ENCODE peak calls at places on chromosomes 1 and 21, in four cellular contexts. F is kidney; H is GM10248; M is stimulated activated CD8-positive, alpha-beta memory T cell treated with anti-CD3 and anti-CD28 coated beads, Interleukin-15, amount 100 ng/mL, for 1 hour. B is an unnamed sample.

GRCh38 chr1:93411000-93411399 is 36.9 kb upstream of the FNBP1L start:
- DNase-seq in F (no peak), H (no peak), M (no peak), B (no peak)

GRCh38 chr1:219567341-219567947 is 45.5 kb downstream of the ZC3H11B start:
- DNase-seq in F (no peak), H (no peak), M (no peak), B (peak; percentile 13)

GRCh38 chr1:192726820-192727504 is 81.9 kb upstream of the RGS2 start:
- DNase-seq in F (no peak), H (no peak), M (no peak), B (no peak)

GRCh38 chr1:226678701-226679100 is 60.4 kb downstream of the ITPKB start:
- DNase-seq in F (no peak), H (no peak), M (no peak), B (no peak)

GRCh38 chr1:206590025-206590834 is 22.0 kb downstream of the EIF2D start:
- DNase-seq in F (no peak), H (peak; percentile 54), M (no peak), B (no peak)

GRCh38 chr21:21096956-21097355 is 98.7 kb downstream of the NCAM2 start:
- DNase-seq in F (no peak), H (no peak), M (no peak), B (no peak)

GRCh38 chr1:227037121-227037520 is 97.0 kb downstream of the COQ8A start:
- DNase-seq in F (no peak), H (no peak), M (no peak), B (no peak)

GRCh38 chr1:209817691-209818090 is 10.1 kb upstream of the UTP25 start:
- DNase-seq in F (no peak), H (no peak), M (no peak), B (no peak)

GRCh38 chr1:23111600-23112535 is 56.8 kb downstream of the LUZP1 start:
- DNase-seq in F (no peak), H (no peak), M (no peak), B (no peak)

GRCh38 chr21:40863839-40864238 is 16.9 kb upstream of the DSCAM start:
- DNase-seq in F (no peak), H (no peak), M (no peak), B (no peak)

B was measured in GM12878.